ENCODE peak calls at places on chromosomes 16 and 17, in six cellular contexts. Q is A549, S is endothelial cell of umbilical vein, U is HepG2, W is K562, F is H1. D is an unnamed sample.
A peak's percentile ranks its signal among the peaks of the same experiment; 100 is the strongest.

GRCh38 chr16:85686912-85687591 is 1.7 kb downstream of the GINS2 start:
- DNase-seq in W (peak; percentile 71), U (no peak), Q (no peak), S (no peak), F (no peak), D (no peak)

GRCh38 chr17:32496348-32497078 is 9.7 kb downstream of the CDK5R1 start:
- DNase-seq in W (no peak), Q (no peak), U (no peak), F (no peak), S (no peak), D (no peak)

GRCh38 chr16:11621920-11622651 is 35.4 kb upstream of the LITAF start:
- DNase-seq in U (no peak), F (no peak), Q (no peak), S (no peak), W (no peak), D (no peak)

GRCh38 chr16:22006636-22007035 is 1.3 kb upstream of the MOSMO start:
- DNase-seq in F (no peak), Q (no peak), W (no peak), U (no peak), S (no peak), D (no peak)

GRCh38 chr17:4625181-4625601 is 16.3 kb downstream of the ALOX15 start:
- DNase-seq in Q (no peak), U (no peak), S (no peak), W (no peak), F (no peak), D (no peak)

GRCh38 chr17:39208136-39208535 is 8.1 kb downstream of the RPL19 start:
- DNase-seq in F (no peak), W (no peak), U (no peak), Q (no peak), S (no peak), D (no peak)

GRCh38 chr16:86525696-86526095 is 15.4 kb downstream of the FOXF1 start:
- DNase-seq in W (no peak), F (no peak), U (no peak), S (no peak), Q (no peak), D (no peak)

GRCh38 chr17:1398900-1399299 is 1.1 kb downstream of the YWHAE start:
- DNase-seq in U (no peak), W (no peak), Q (no peak), S (peak; percentile 47), F (no peak), D (no peak)

GRCh38 chr17:48002208-48002919 is 31.5 kb downstream of the CDK5RAP3 start:
- DNase-seq in U (peak; percentile 50), Q (peak; percentile 36), W (peak; percentile 43), S (peak; percentile 85), F (no peak), D (no peak)

GRCh38 chr17:47009759-47010594 is 30.9 kb upstream of the RPRML start:
- DNase-seq in S (no peak), Q (no peak), W (no peak), U (no peak), F (no peak), D (no peak)

GRCh38 chr16:80803341-80804060 is 897 bp downstream of the CDYL2 start:
- DNase-seq in S (peak; percentile 36), W (peak; percentile 19), U (no peak), Q (no peak), F (no peak), D (peak; percentile 61)

GRCh38 chr16:14400285-14400977 is 229.6 kb downstream of the PARN start:
- DNase-seq in U (no peak), S (no peak), F (no peak), Q (no peak), W (no peak), D (no peak)

GRCh38 chr16:86515780-86516617 is 5.7 kb downstream of the FOXF1 start:
- DNase-seq in Q (no peak), W (no peak), U (no peak), S (no peak), F (no peak), D (no peak)

GRCh38 chr17:39183045-39183444 is 14.4 kb downstream of the CACNB1 start:
- DNase-seq in W (no peak), F (no peak), Q (no peak), U (no peak), S (no peak), D (no peak)

GRCh38 chr17:75390982-75391381 is 14.5 kb downstream of the GRB2 start:
- DNase-seq in Q (no peak), F (no peak), S (peak; percentile 43), W (no peak), U (no peak), D (no peak)

GRCh38 chr16:23362460-23363317 is 60.6 kb downstream of the SCNN1B start:
- DNase-seq in F (no peak), Q (no peak), S (peak; percentile 88), W (no peak), U (no peak), D (no peak)

GRCh38 chr17:35241520-35241919 is 1.4 kb upstream of the SLFN5 start:
- DNase-seq in S (no peak), W (no peak), Q (no peak), F (no peak), U (no peak), D (no peak)

GRCh38 chr16:14309001-14309886 is 238.1 kb downstream of the MRTFB start:
- DNase-seq in W (no peak), U (no peak), Q (no peak), S (no peak), F (no peak), D (peak; percentile 65)

GRCh38 chr17:34683390-34683789 is 104.0 kb downstream of the TMEM132E start:
- DNase-seq in W (no peak), F (no peak), U (no peak), S (no peak), Q (no peak), D (no peak)

GRCh38 chr17:57040571-57040970 is 44.5 kb upstream of the AKAP1 start:
- DNase-seq in F (no peak), Q (no peak), U (no peak), S (no peak), W (no peak), D (no peak)

GRCh38 chr16:88455610-88456355 is 2.7 kb downstream of the ZFPM1 start:
- DNase-seq in S (peak; percentile 49), F (no peak), Q (peak; percentile 55), W (peak; percentile 64), U (peak; percentile 57), D (peak; percentile 59)

GRCh38 chr17:68734911-68735310 is 133.7 kb upstream of the FAM20A start:
- DNase-seq in F (no peak), W (no peak), U (no peak), Q (no peak), S (no peak), D (no peak)

GRCh38 chr17:48024149-48025039 is 13.2 kb downstream of the COPZ2 start:
- DNase-seq in F (no peak), U (no peak), Q (peak; percentile 49), S (no peak), W (peak; percentile 29), D (peak; percentile 52)

GRCh38 chr16:16086653-16087446 is 136.4 kb downstream of the ABCC6 start:
- DNase-seq in F (no peak), Q (no peak), W (no peak), U (no peak), S (no peak), D (no peak)

GRCh38 chr16:28869201-28869600 is 5.6 kb downstream of the SH2B1 start:
- DNase-seq in Q (no peak), S (no peak), F (no peak), W (no peak), U (no peak), D (no peak)

GRCh38 chr17:33689725-33690124 is 396.6 kb upstream of the ASIC2 start:
- DNase-seq in Q (no peak), F (no peak), W (no peak), U (no peak), S (no peak), D (no peak)

DNA sequence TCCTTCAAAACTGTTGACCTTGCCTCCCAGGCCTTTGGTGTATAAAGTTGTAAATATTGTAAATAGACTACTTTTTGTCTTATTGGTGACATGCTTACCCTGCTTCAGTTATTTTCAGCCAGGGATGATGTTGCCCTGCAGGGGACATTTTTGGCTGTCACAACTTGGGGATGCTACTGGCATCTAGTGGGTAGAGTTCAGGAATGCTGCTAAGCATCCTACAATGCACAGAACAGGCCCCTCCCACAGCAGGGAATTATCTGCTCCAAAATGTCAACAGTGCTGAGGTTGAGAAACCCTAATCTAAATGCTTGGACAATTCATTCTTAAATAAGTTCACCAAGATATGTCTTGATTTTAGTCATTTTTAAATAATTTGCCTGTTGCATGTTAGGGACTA is 459.8 kb downstream of the PMP22 start:
- DNase-seq in F (no peak), Q (no peak), U (peak; percentile 6), W (no peak), S (no peak), D (peak; percentile 32)
- TF ChIP-seq JUN in F (no peak), Q (no peak), U (no peak), W (no peak), S (no peak), D (no peak)

GRCh38 chr16:82016268-82016667 is 5.0 kb upstream of the SDR42E1 start:
- DNase-seq in S (peak; percentile 90), F (no peak), U (no peak), Q (peak; percentile 36), W (peak; percentile 45), D (no peak)
- TF ChIP-seq JUN in S (no peak), F (no peak), U (no peak), Q (no peak), W (no peak), D (no peak)

GRCh38 chr17:79188679-79189078 is 114.1 kb downstream of the ENGASE start:
- DNase-seq in S (no peak), U (no peak), Q (no peak), F (no peak), W (no peak), D (no peak)

GRCh38 chr17:79187186-79187585 is 112.6 kb downstream of the ENGASE start:
- DNase-seq in U (no peak), S (no peak), W (no peak), Q (no peak), F (no peak), D (no peak)

GRCh38 chr17:79186406-79186805 is 111.8 kb downstream of the ENGASE start:
- DNase-seq in F (no peak), W (no peak), U (no peak), S (no peak), Q (no peak), D (no peak)

GRCh38 chr17:79189264-79189663 is 114.6 kb downstream of the ENGASE start:
- DNase-seq in S (no peak), W (no peak), F (no peak), U (no peak), Q (no peak), D (no peak)

DNA sequence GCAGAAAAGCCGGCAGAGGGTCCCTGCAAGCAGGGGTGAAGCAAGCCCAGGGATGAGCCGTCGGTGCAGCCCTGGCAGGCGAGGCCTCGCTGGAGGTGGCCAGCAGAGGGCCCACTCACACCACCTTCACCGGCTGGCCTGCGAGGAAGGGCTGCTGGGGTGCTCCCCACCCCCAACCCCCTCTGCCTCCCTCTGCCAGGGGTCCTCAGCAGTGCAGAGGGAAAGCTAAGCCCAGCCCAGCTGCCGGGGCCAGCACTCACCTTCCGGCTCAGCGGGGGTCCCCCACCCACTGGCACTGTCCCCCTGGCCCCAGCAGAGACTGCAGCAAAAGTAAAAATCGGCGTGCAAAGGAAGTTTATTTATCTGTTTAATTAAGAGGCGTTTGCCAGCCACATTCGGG is 113.4 kb downstream of the ENGASE start:
- DNase-seq in U (no peak), Q (peak; percentile 88), W (peak; percentile 72), F (peak; percentile 38), S (no peak), D (peak; percentile 85)
- TF ChIP-seq JUN in U (no peak), Q (no peak), W (no peak), F (no peak), S (no peak), D (no peak)

GRCh38 chr16:2008631-2009301 is 855 bp downstream of the ZNF598 start:
- DNase-seq in Q (no peak), W (peak; percentile 39), U (peak; percentile 65), F (no peak), S (peak; percentile 36), D (no peak)
- TF ChIP-seq JUN in Q (no peak), W (no peak), U (no peak), F (no peak), S (no peak), D (no peak)